ENCODE peak calls at places on chromosomes 4 and X, in four cellular contexts. H, L, B and K are unnamed samples.

GRCh38 chrX:77451041-77451440 is 3.9 kb downstream of the FGF16 start:
- DNase-seq in B (no peak), H (no peak), L (no peak), K (no peak)

GRCh38 chrX:18010251-18010650 is 149.2 kb upstream of the RAI2 start:
- DNase-seq in B (no peak), L (no peak), H (no peak), K (no peak)

GRCh38 chr4:159227984-159228383 is 125.1 kb downstream of the RAPGEF2 start:
- DNase-seq in H (peak), L (no peak), B (peak), K (peak)

GRCh38 chr4:116849620-116850019 is 235.8 kb downstream of the TRAM1L1 start:
- DNase-seq in B (no peak), H (no peak), L (no peak), K (no peak)

GRCh38 chrX:151370906-151371305 is 26.1 kb upstream of the VMA21 start:
- DNase-seq in H (no peak), L (no peak), B (no peak), K (no peak)

GRCh38 chr4:148017801-148018200 is 285.9 kb downstream of the ARHGAP10 start:
- DNase-seq in H (peak), B (peak), L (no peak), K (no peak)

GRCh38 chr4:3269105-3269927 is 20.4 kb downstream of the MSANTD1 start:
- DNase-seq in B (no peak), L (no peak), H (peak), K (no peak)

GRCh38 chr4:45925809-45926208 is 198.0 kb downstream of the GABRG1 start:
- DNase-seq in H (no peak), B (no peak), L (no peak), K (no peak)

GRCh38 chr4:81218206-81218605 is 3.2 kb upstream of the PRKG2 start:
- DNase-seq in H (no peak), B (no peak), L (no peak), K (no peak)

GRCh38 chr4:150884625-150885024 is 130.5 kb downstream of the LRBA start:
- DNase-seq in H (no peak), L (no peak), B (no peak), K (no peak)

GRCh38 chr4:70980196-70980595 is 13.3 kb upstream of the DCK start:
- DNase-seq in B (no peak), L (no peak), H (no peak), K (no peak)

GRCh38 chr4:157048248-157048647 is 27.7 kb upstream of the GLRB start:
- DNase-seq in B (no peak), H (peak), L (peak), K (no peak)

GRCh38 chr4:80221161-80221560 is 23.9 kb downstream of the PRDM8 start:
- DNase-seq in L (no peak), H (no peak), B (peak), K (no peak)

GRCh38 chrX:69070949-69071650 is 94.2 kb downstream of the PJA1 start:
- DNase-seq in L (no peak), B (no peak), H (peak), K (no peak)

GRCh38 chr4:109826719-109827118 is 1.1 kb upstream of the RRH start:
- DNase-seq in B (peak), H (no peak), L (peak), K (no peak)

GRCh38 chr4:85836588-85836987 is 361.6 kb downstream of the ARHGAP24 start:
- DNase-seq in H (no peak), L (no peak), B (no peak), K (no peak)

GRCh38 chr4:70651864-70652506 is 14.3 kb downstream of the JCHAIN start:
- DNase-seq in L (peak), H (no peak), B (peak), K (no peak)

GRCh38 chr4:168540865-168541607 is 44.2 kb downstream of the PALLD start:
- DNase-seq in L (peak), B (no peak), H (no peak), K (no peak)